ENCODE peak calls at places on chromosomes 13 and 19, in four cellular contexts. V, M, F and S are unnamed samples.

GRCh38 chr19:44260343-44260681 is 626 bp downstream of the ZNF233 start:
- DNase-seq in M (no peak), F (no peak), V (no peak), S (no peak)

GRCh38 chr13:22243519-22244197 is 572.8 kb downstream of the FGF9 start:
- DNase-seq in F (no peak), V (no peak), M (no peak), S (no peak)

GRCh38 chr19:41612483-41612882 is 14.4 kb downstream of the CEACAM4 start:
- DNase-seq in M (no peak), F (no peak), V (no peak), S (no peak)

GRCh38 chr19:12331211-12331941 is 2.1 kb downstream of the ZNF563 start:
- DNase-seq in F (no peak), V (peak; percentile 82), M (peak; percentile 18), S (no peak)

GRCh38 chr19:2063824-2064223 is 12.8 kb upstream of the MKNK2 start:
- DNase-seq in V (no peak), F (no peak), M (no peak), S (no peak)

GRCh38 chr13:35499131-35500051 is 22.9 kb upstream of the MAB21L1 start:
- DNase-seq in M (no peak), F (no peak), V (no peak), S (no peak)

GRCh38 chr13:20230913-20231838 is 943 bp downstream of the GJB6 start:
- DNase-seq in V (no peak), F (no peak), M (no peak), S (no peak)

GRCh38 chr19:32189956-32190706 is 155.3 kb upstream of the ZNF507 start:
- DNase-seq in M (no peak), F (no peak), V (no peak), S (no peak)

GRCh38 chr19:3670258-3670795 is 29.9 kb downstream of the PIP5K1C start:
- DNase-seq in M (no peak), F (peak; percentile 87), V (no peak), S (no peak)

GRCh38 chr19:6357995-6358394 is 3.3 kb upstream of the CLPP start:
- DNase-seq in V (no peak), F (no peak), M (no peak), S (no peak)

GRCh38 chr19:4993683-4994082 is 24.8 kb downstream of the KDM4B start:
- DNase-seq in F (no peak), V (no peak), M (no peak), S (no peak)

GRCh38 chr19:21697698-21698097 is 69.7 kb downstream of the ZNF100 start:
- DNase-seq in V (no peak), F (no peak), M (no peak), S (no peak)

GRCh38 chr13:113663934-113664333 is 3.1 kb upstream of the GRK1 start:
- DNase-seq in F (peak; percentile 19), M (no peak), V (no peak), S (no peak)

GRCh38 chr13:86569974-86570373 is 770.8 kb upstream of the SLITRK6 start:
- DNase-seq in V (no peak), M (no peak), F (no peak), S (no peak)

GRCh38 chr19:55638864-55639359 is 1.9 kb upstream of the ZNF580 start:
- DNase-seq in M (peak; percentile 46), F (no peak), V (no peak), S (peak; percentile 55)

GRCh38 chr19:32165750-32166149 is 179.7 kb upstream of the ZNF507 start:
- DNase-seq in V (no peak), F (no peak), M (no peak), S (no peak)

GRCh38 chr19:8404391-8405151 is 8.5 kb upstream of the MARCHF2 start:
- DNase-seq in V (no peak), M (no peak), F (peak; percentile 63), S (no peak)

GRCh38 chr13:49497272-49497671 is 1.5 kb downstream of the PHF11 start:
- DNase-seq in M (no peak), V (no peak), F (no peak), S (no peak)

GRCh38 chr13:100809856-100810255 is 135.3 kb upstream of the TMTC4 start:
- DNase-seq in V (no peak), M (no peak), F (no peak), S (no peak)

GRCh38 chr19:13260883-13261653 is 110.9 kb downstream of the IER2 start:
- DNase-seq in V (peak; percentile 79), F (no peak), M (no peak), S (no peak)

GRCh38 chr19:18390075-18390909 is 4.3 kb downstream of the GDF15 start:
- DNase-seq in F (no peak), M (no peak), V (no peak), S (no peak)

GRCh38 chr19:45350477-45351058 is 10.0 kb downstream of the KLC3 start:
- DNase-seq in F (no peak), M (no peak), V (no peak), S (no peak)

GRCh38 chr13:85741017-85741416 is 58.2 kb downstream of the SLITRK6 start:
- DNase-seq in F (no peak), M (no peak), V (no peak), S (no peak)

GRCh38 chr19:46453661-46454060 is 17.7 kb downstream of the PNMA8A start:
- DNase-seq in M (no peak), F (no peak), V (no peak), S (no peak)

GRCh38 chr13:77379508-77379907 is 52.6 kb upstream of the MYCBP2 start:
- DNase-seq in F (no peak), M (no peak), V (no peak), S (no peak)

GRCh38 chr19:13069415-13070369 is 33.0 kb downstream of the LYL1 start:
- DNase-seq in F (no peak), M (no peak), V (no peak), S (no peak)

GRCh38 chr13:41356788-41357187 is 45.7 kb downstream of the NAA16 start:
- DNase-seq in F (no peak), V (no peak), M (peak; percentile 16), S (peak; percentile 10)

GRCh38 chr19:55156202-55157063 is 1.1 kb downstream of the TNNI3 start:
- DNase-seq in F (no peak), V (no peak), M (no peak), S (no peak)

GRCh38 chr13:33639158-33639557 is 178.8 kb upstream of the RFC3 start:
- DNase-seq in V (no peak), M (no peak), F (peak; percentile 53), S (no peak)

GRCh38 chr19:10113592-10113963 is 2.1 kb downstream of the P2RY11 start:
- DNase-seq in M (no peak), F (peak; percentile 53), V (no peak), S (no peak)

GRCh38 chr19:45231891-45232290 is 13.3 kb downstream of the EXOC3L2 start:
- DNase-seq in F (no peak), M (no peak), V (no peak), S (no peak)

GRCh38 chr19:383922-384800 is 24.8 kb downstream of the C2CD4C start:
- DNase-seq in M (no peak), F (no peak), V (peak; percentile 27), S (no peak)

GRCh38 chr19:45906221-45906620 is 3.8 kb upstream of the MYPOP start:
- DNase-seq in V (no peak), F (no peak), M (no peak), S (no peak)